ENCODE peak calls at places on chromosomes 6 and 20, in six cellular contexts. W, S, A, T, X and E are unnamed samples.

GRCh38 chr6:138844203-138844602 is 48.3 kb downstream of the ECT2L start:
- DNase-seq in W (peak), S (no peak), A (no peak), T (no peak), X (no peak), E (peak)

GRCh38 chr20:775679-776135 is 7.4 kb upstream of the SLC52A3 start:
- DNase-seq in W (no peak), S (no peak), A (no peak), T (no peak), X (peak), E (no peak)

GRCh38 chr6:163383912-163384311 is 30.6 kb upstream of the QKI start:
- DNase-seq in W (no peak), S (no peak), A (peak), T (no peak), X (no peak), E (no peak)

GRCh38 chr6:142984386-142984785 is 39.4 kb upstream of the HIVEP2 start:
- DNase-seq in W (no peak), S (no peak), A (no peak), T (no peak), X (no peak), E (no peak)

GRCh38 chr6:27505209-27506027 is 32.5 kb upstream of the ZNF184 start:
- DNase-seq in W (no peak), S (peak), A (peak), T (peak), X (peak), E (peak)

GRCh38 chr20:25081730-25082497 is at the start of gene VSX1:
- DNase-seq in W (no peak), S (no peak), A (no peak), T (no peak), X (peak), E (no peak)

GRCh38 chr6:160238786-160239751 is 19.6 kb downstream of the SLC22A2 start:
- DNase-seq in W (no peak), S (no peak), A (peak), T (no peak), X (no peak), E (no peak)

GRCh38 chr6:13678255-13678983 is 33.2 kb downstream of the RANBP9 start:
- DNase-seq in W (no peak), S (no peak), A (no peak), T (no peak), X (no peak), E (no peak)

GRCh38 chr20:21573259-21573658 is 59.4 kb upstream of the NKX2-2 start:
- DNase-seq in W (no peak), S (no peak), A (no peak), T (no peak), X (peak), E (no peak)

GRCh38 chr6:54053893-54054391 is 57.3 kb upstream of the MLIP start:
- DNase-seq in W (peak), S (no peak), A (peak), T (peak), X (no peak), E (peak)

GRCh38 chr6:87807423-87807978 is 105.5 kb upstream of the AKIRIN2 start:
- DNase-seq in W (no peak), S (no peak), A (no peak), T (no peak), X (no peak), E (no peak)

GRCh38 chr6:83193747-83194582 is 808 bp downstream of the RWDD2A start:
- DNase-seq in W (no peak), S (peak), A (peak), T (no peak), X (peak), E (no peak)

GRCh38 chr20:51525241-51526104 is 17.0 kb downstream of the NFATC2 start:
- DNase-seq in W (no peak), S (peak), A (no peak), T (no peak), X (no peak), E (no peak)

GRCh38 chr6:135540207-135540877 is 42.8 kb upstream of the AHI1 start:
- DNase-seq in W (peak), S (no peak), A (peak), T (no peak), X (no peak), E (no peak)

GRCh38 chr6:46719099-46719498 is 16.1 kb downstream of the PLA2G7 start:
- DNase-seq in W (peak), S (no peak), A (peak), T (peak), X (no peak), E (no peak)

GRCh38 chr20:53434662-53435061 is 159.0 kb downstream of the ZNF217 start:
- DNase-seq in W (no peak), S (no peak), A (no peak), T (peak), X (peak), E (no peak)

GRCh38 chr20:60431349-60431748 is 473.1 kb downstream of the CDH26 start:
- DNase-seq in W (no peak), S (no peak), A (no peak), T (no peak), X (no peak), E (no peak)

GRCh38 chr6:61586934-61587537 is 699.0 kb downstream of the KHDRBS2 start:
- DNase-seq in W (no peak), S (no peak), A (no peak), T (no peak), X (no peak), E (no peak)

GRCh38 chr6:30885999-30886896 is 1.9 kb downstream of the DDR1 start:
- DNase-seq in W (no peak), S (peak), A (peak), T (no peak), X (peak), E (no peak)

GRCh38 chr6:113416166-113416565 is 441.0 kb upstream of the MARCKS start:
- DNase-seq in W (no peak), S (no peak), A (no peak), T (no peak), X (no peak), E (no peak)

GRCh38 chr20:5971203-5971602 is 20.8 kb downstream of the MCM8 start:
- DNase-seq in W (no peak), S (no peak), A (peak), T (no peak), X (no peak), E (no peak)

GRCh38 chr6:151999194-151999593 is 191.7 kb downstream of the ESR1 start:
- DNase-seq in W (no peak), S (no peak), A (peak), T (no peak), X (no peak), E (no peak)

GRCh38 chr6:1238040-1238439 is 73.9 kb upstream of the FOXQ1 start:
- DNase-seq in W (no peak), S (no peak), A (no peak), T (no peak), X (no peak), E (no peak)

GRCh38 chr20:17863577-17864292 is 104.9 kb downstream of the SNX5 start:
- DNase-seq in W (no peak), S (no peak), A (no peak), T (no peak), X (no peak), E (no peak)

GRCh38 chr6:55437141-55437540 is 109.9 kb downstream of the GFRAL start:
- DNase-seq in W (no peak), S (no peak), A (no peak), T (no peak), X (no peak), E (no peak)

GRCh38 chr20:39112196-39112743 is 150.1 kb downstream of the DHX35 start:
- DNase-seq in W (peak), S (no peak), A (peak), T (no peak), X (no peak), E (no peak)

GRCh38 chr20:4327956-4328355 is 312.6 kb upstream of the RNF24 start:
- DNase-seq in W (no peak), S (no peak), A (no peak), T (no peak), X (no peak), E (no peak)

GRCh38 chr6:138545621-138545980 is 46.3 kb upstream of the NHSL1 start:
- DNase-seq in W (peak), S (peak), A (no peak), T (no peak), X (peak), E (no peak)

GRCh38 chr6:1594495-1595200 is 15.1 kb upstream of the FOXC1 start:
- DNase-seq in W (no peak), S (no peak), A (no peak), T (no peak), X (peak), E (no peak)

GRCh38 chr6:159268511-159268910 is 99.3 kb downstream of the FNDC1 start:
- DNase-seq in W (no peak), S (no peak), A (no peak), T (no peak), X (no peak), E (no peak)

GRCh38 chr6:154548130-154548830 is 37.8 kb upstream of the CNKSR3 start:
- DNase-seq in W (peak), S (no peak), A (no peak), T (no peak), X (no peak), E (no peak)

GRCh38 chr6:72245565-72245964 is 359.2 kb downstream of the RIMS1 start:
- DNase-seq in W (peak), S (no peak), A (peak), T (no peak), X (no peak), E (no peak)

GRCh38 chr6:44869321-44869897 is 458.7 kb upstream of the RUNX2 start:
- DNase-seq in W (no peak), S (no peak), A (no peak), T (no peak), X (no peak), E (no peak)
- H3K4me3 ChIP-seq in W (no peak), S (no peak), A (no peak), T (no peak), X (no peak), E (no peak)

GRCh38 chr6:89888138-89888514 is 6.1 kb upstream of the GJA10 start:
- DNase-seq in W (no peak), S (no peak), A (no peak), T (no peak), X (no peak), E (no peak)

GRCh38 chr6:89886378-89887120 is 7.7 kb upstream of the GJA10 start:
- DNase-seq in W (no peak), S (no peak), A (no peak), T (no peak), X (peak), E (no peak)

GRCh38 chr6:89888871-89889270 is 5.4 kb upstream of the GJA10 start:
- DNase-seq in W (no peak), S (no peak), A (peak), T (no peak), X (no peak), E (no peak)

DNA sequence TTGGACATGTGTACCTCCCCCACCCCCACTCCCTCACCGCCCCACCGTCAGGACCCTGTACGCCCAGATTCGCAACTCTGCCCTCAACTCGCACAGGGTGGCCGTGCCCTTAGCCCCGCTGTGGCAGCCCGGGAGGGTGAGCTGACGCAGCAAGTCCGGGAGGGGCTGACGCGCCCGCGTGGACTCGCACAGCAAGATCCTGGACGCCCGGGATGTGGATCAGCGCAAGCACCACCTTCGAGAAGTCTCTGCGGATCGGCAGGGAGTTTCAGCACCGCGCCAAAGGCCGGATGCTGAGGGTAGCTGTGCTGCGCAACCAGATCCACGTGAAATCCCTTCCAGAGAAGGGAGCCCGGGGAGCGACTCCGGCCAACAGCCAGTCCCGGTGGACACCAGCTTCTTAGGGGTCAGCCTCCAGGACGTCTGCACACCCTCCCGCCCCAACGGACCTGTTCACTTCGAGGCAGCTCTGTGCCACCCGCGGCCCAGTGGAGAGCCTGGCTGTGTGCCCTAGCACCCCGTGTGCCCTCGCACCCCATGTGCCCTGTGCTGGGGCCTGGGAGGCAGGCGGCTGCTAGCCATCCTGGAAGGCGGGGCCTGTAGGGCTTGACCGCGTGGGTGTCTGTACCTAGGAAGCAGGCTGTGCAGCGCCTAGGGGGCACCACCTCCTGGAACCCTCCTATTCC is 6.7 kb upstream of the GJA10 start:
- DNase-seq in W (no peak), S (no peak), A (no peak), T (no peak), X (peak), E (no peak)
- TF ChIP-seq CTCF in W (no peak), S (no peak), A (no peak), T (no peak), X (no peak), E (no peak)

GRCh38 chr20:37670426-37670825 is 23.4 kb upstream of the CTNNBL1 start:
- DNase-seq in W (no peak), S (peak), A (no peak), T (peak), X (peak), E (no peak)
- H3K4me3 ChIP-seq in W (peak), S (peak), A (peak), T (peak), X (no peak), E (no peak)

DNA sequence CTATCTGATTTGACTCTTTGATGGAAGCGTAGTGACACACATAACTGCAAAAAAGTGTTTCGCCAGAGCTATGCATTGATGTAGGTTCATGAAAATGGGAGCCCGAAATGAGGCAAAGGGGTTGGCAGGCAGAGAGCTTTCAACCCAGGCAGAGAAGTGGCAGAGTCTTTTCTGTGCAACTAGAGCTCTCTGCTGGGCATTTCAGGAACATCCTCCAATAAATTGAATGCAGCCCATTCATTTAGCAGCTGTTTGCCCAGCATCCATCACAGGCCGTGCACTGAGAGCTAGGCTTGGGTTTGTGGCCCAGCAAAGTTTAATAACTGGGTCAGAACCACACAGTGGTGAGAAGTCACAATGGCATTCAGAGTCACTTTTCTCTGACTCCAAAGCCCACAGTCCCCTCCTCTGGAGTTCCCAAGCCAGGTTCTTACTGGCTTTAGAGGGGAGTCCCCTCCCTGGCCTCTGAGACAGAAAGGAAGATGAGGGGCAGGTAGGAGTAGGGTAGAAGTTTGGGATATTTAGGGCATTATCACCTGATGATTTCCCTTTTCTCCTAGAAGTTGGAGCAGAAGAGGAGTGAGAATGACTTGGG is 31.8 kb upstream of the ELMO2 start:
- DNase-seq in W (peak), S (no peak), A (peak), T (peak), X (no peak), E (no peak)
- TF ChIP-seq CTCF in W (peak), S (no peak), A (peak), T (peak), X (no peak), E (peak)

GRCh38 chr6:70693887-70694286 is 26.2 kb downstream of the SMAP1 start:
- DNase-seq in W (no peak), S (no peak), A (no peak), T (no peak), X (no peak), E (no peak)
- H3K4me3 ChIP-seq in W (no peak), S (no peak), A (no peak), T (no peak), X (no peak), E (no peak)

GRCh38 chr20:48951041-48951440 is 29.5 kb downstream of the ARFGEF2 start:
- DNase-seq in W (no peak), S (no peak), A (no peak), T (no peak), X (no peak), E (no peak)

GRCh38 chr20:48951646-48952045 is 30.1 kb downstream of the ARFGEF2 start:
- DNase-seq in W (no peak), S (no peak), A (no peak), T (no peak), X (no peak), E (no peak)

GRCh38 chr20:48948612-48949011 is 27.1 kb downstream of the ARFGEF2 start:
- DNase-seq in W (no peak), S (no peak), A (no peak), T (no peak), X (no peak), E (no peak)

GRCh38 chr20:48952656-48953055 is 31.1 kb downstream of the ARFGEF2 start:
- DNase-seq in W (no peak), S (no peak), A (no peak), T (no peak), X (no peak), E (no peak)

DNA sequence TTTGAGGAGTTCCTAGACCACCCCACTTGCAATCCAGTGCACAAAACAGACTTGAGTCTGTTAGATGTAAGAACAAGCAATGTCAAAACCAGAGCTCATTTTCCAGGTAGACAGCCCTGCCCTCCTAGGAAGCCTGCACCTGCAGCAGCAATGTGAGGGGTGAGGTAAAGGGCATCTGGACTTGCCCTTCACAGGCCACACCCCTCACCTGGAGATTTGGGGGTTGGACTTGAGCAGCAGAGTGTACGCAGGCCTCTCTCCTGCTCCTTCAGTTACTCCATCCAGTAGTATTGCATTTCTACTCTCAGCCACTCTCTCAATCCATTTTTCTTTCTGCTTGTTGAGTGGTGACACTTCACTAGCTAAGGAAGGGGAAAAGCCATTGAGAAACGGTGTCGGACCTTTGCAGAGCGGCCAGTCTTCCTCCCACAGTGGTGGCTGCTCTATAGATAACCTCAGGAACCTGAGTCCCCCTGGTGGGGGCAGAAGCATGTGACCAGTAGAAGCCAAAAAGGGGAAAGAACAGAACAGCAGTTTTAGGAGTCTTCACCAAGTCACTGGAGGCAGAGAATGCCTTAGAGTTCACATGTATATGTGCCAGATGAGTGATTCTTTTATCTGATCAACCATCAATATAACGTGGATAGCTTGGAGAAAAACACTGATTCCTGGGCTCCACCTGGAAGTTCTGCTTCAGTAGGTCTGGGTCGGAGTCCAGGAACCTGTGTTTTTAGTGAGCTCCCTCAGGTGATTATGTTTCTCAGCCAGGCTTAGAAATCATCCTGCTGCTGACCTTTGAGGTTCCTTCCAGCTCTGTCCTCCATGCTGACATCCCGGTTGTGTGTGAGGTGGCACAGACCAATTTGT is 28.0 kb downstream of the ARFGEF2 start:
- DNase-seq in W (no peak), S (no peak), A (no peak), T (no peak), X (no peak), E (no peak)
- TF ChIP-seq CTCF in W (no peak), S (no peak), A (peak), T (no peak), X (no peak), E (no peak)

GRCh38 chr6:15265787-15266186 is 19.9 kb downstream of the JARID2 start:
- DNase-seq in W (no peak), S (no peak), A (no peak), T (no peak), X (no peak), E (no peak)

GRCh38 chr6:15264902-15265761 is 19.3 kb downstream of the JARID2 start:
- DNase-seq in W (peak), S (no peak), A (no peak), T (no peak), X (no peak), E (no peak)

GRCh38 chr6:15266423-15266996 is 20.6 kb downstream of the JARID2 start:
- DNase-seq in W (no peak), S (no peak), A (no peak), T (no peak), X (no peak), E (no peak)

GRCh38 chr6:15264412-15264811 is 18.5 kb downstream of the JARID2 start:
- DNase-seq in W (no peak), S (no peak), A (no peak), T (no peak), X (no peak), E (no peak)

GRCh38 chr6:15263780-15264374 is 18.0 kb downstream of the JARID2 start:
- DNase-seq in W (no peak), S (no peak), A (no peak), T (no peak), X (no peak), E (no peak)
- H3K4me3 ChIP-seq in W (no peak), S (no peak), A (no peak), T (no peak), X (no peak), E (no peak)